ENCODE peak calls at places on chromosomes 5 and 9, in seven cellular contexts. J is WERI-Rb-1; C is SJSA1; X is CD8-positive, alpha-beta T cell; N is body of pancreas; S is pancreas; H is cardiac muscle cell. F is an unnamed sample. For H3K36me3, the result is how much of the 10 kb centered on the place peaks cover.

GRCh38 chr5:8060235-8061139 is 191.5 kb downstream of the MTRR start:
- DNase-seq in J (no peak), C (no peak), X (no peak), N (no peak), S (no peak), H (no peak), F (no peak)

GRCh38 chr5:109388407-109388806 is 21.4 kb downstream of the PJA2 start:
- DNase-seq in J (no peak), C (no peak), X (no peak), N (no peak), S (no peak), H (no peak), F (no peak)

GRCh38 chr5:67182406-67182805 is 14.2 kb downstream of the CD180 start:
- DNase-seq in J (no peak), C (no peak), X (no peak), N (peak), S (no peak), H (peak), F (peak)

GRCh38 chr5:34042302-34042701 is 711 bp downstream of the C1QTNF3 start:
- DNase-seq in J (no peak), C (no peak), X (no peak), N (peak), S (no peak), H (no peak), F (no peak)

GRCh38 chr5:134252671-134253070 is 26.8 kb upstream of the PPP2CA start:
- DNase-seq in J (no peak), C (peak), X (no peak), N (peak), S (no peak), H (peak), F (no peak)

GRCh38 chr9:123191260-123191659 is 77.1 kb downstream of the STRBP start:
- DNase-seq in J (no peak), C (no peak), X (no peak), N (no peak), S (no peak), H (no peak), F (no peak)

GRCh38 chr5:146751781-146752401 is 126.7 kb downstream of the PPP2R2B start:
- DNase-seq in J (no peak), C (no peak), X (peak), N (peak), S (no peak), H (no peak), F (no peak)

GRCh38 chr5:120174089-120174488 is 290.0 kb upstream of the PRR16 start:
- DNase-seq in J (no peak), C (no peak), X (no peak), N (no peak), S (no peak), H (no peak), F (no peak)

GRCh38 chr5:120362426-120362825 is 101.7 kb upstream of the PRR16 start:
- DNase-seq in J (no peak), C (no peak), X (no peak), N (no peak), S (no peak), H (no peak), F (no peak)

GRCh38 chr5:103894882-103895281 is 332.3 kb upstream of the NUDT12 start:
- DNase-seq in J (peak), C (no peak), X (no peak), N (no peak), S (no peak), H (peak), F (no peak)

GRCh38 chr5:107893642-107894041 is 222.9 kb upstream of the EFNA5 start:
- DNase-seq in J (no peak), C (no peak), X (no peak), N (peak), S (no peak), H (no peak), F (no peak)

GRCh38 chr5:10632110-10632903 is 68.4 kb downstream of the ANKRD33B start:
- DNase-seq in J (no peak), C (peak), X (no peak), N (peak), S (no peak), H (no peak), F (no peak)

DNA sequence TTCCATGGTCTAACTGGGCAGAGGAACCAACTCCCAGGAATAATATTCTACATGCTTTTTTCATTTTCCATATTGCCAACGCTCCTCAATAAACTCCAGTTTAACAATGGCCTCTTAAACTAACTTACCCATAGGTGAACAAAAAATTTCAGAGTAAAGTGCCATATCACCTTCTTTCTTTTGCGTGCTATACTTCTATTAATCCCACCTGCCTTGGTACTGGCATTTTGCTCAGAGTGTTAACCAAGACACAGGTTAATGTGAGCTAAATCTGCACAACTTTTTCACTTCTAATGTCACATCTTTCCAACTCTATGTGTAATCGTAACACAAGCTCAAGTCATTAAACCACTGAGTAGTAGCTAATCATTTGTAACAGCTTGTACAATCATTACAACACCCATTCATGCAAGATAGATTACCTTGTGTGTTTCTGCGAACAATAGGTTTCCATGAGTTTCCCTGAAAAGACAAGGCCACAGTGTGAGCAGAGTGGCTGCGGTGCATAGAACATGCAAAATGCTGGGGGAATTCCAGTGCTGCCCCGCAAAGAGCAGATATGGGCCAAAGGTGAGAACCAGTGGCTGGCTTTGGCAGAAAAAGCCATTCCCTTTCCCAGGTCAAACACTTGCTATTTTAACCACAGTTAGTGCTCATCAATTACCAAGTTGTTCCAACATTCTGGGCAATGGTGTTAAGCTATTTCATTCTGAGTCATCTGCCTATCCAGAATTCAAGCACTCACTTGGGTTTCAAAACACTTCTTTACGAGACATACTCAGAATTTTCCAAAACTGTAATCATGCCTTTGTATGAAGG is 42.8 kb downstream of the TIMD4 start:
- DNase-seq in J (no peak), C (no peak), X (no peak), N (peak), S (no peak), H (peak), F (no peak)
- H3K4me3 ChIP-seq in J (no peak), C (no peak), X (no peak), N (no peak), S (no peak), H (no peak), F (no peak)

GRCh38 chr9:125933056-125933455 is 185.9 kb downstream of the PBX3 start:
- DNase-seq in J (no peak), C (no peak), X (no peak), N (no peak), S (no peak), H (no peak), F (no peak)

GRCh38 chr9:125932012-125932411 is 184.8 kb downstream of the PBX3 start:
- DNase-seq in J (no peak), C (peak), X (no peak), N (peak), S (no peak), H (no peak), F (no peak)

GRCh38 chr9:125924351-125924750 is 177.2 kb downstream of the PBX3 start:
- DNase-seq in J (no peak), C (no peak), X (no peak), N (no peak), S (no peak), H (no peak), F (no peak)

GRCh38 chr9:125931211-125931610 is 184.0 kb downstream of the PBX3 start:
- DNase-seq in J (no peak), C (no peak), X (no peak), N (no peak), S (no peak), H (no peak), F (no peak)

GRCh38 chr9:125929846-125930245 is 182.7 kb downstream of the PBX3 start:
- DNase-seq in J (no peak), C (no peak), X (no peak), N (no peak), S (no peak), H (no peak), F (no peak)
- H3K27ac ChIP-seq in J (no peak), C (no peak), X (no peak), N (no peak), S (no peak), H (peak), F (no peak)

DNA sequence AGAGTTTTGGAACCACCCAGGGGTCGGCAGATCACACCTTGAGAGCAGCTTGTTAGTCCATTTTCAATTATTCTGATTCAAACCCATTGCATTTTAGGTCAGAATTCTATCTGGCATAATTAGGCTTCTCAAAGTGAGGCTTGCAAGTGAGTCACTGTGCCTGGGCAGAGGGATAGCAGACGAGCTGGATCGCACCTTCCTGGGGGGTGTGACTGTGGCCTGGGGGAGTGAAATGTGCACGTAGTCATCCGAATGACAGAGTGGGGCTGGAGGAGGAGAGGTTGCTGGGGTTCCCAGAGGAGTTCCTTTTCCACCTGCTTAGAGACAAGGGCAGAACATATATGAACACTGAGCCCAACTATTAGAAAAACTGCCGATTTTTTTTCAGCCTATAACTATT is 31.7 kb downstream of the SPACA9 start:
- DNase-seq in J (no peak), C (no peak), X (no peak), N (no peak), S (no peak), H (no peak), F (no peak)
- H3K36me3 ChIP-seq in J (half or more), C (half or more), X (under half), N (under half), S (under half), H (under half), F (under half)

GRCh38 chr9:27109621-27110020 is 596 bp downstream of the TEK start:
- DNase-seq in J (no peak), C (no peak), X (no peak), N (no peak), S (no peak), H (no peak), F (no peak)
- H3K4me3 ChIP-seq in J (no peak), C (peak), X (no peak), N (no peak), S (no peak), H (no peak), F (peak)

DNA sequence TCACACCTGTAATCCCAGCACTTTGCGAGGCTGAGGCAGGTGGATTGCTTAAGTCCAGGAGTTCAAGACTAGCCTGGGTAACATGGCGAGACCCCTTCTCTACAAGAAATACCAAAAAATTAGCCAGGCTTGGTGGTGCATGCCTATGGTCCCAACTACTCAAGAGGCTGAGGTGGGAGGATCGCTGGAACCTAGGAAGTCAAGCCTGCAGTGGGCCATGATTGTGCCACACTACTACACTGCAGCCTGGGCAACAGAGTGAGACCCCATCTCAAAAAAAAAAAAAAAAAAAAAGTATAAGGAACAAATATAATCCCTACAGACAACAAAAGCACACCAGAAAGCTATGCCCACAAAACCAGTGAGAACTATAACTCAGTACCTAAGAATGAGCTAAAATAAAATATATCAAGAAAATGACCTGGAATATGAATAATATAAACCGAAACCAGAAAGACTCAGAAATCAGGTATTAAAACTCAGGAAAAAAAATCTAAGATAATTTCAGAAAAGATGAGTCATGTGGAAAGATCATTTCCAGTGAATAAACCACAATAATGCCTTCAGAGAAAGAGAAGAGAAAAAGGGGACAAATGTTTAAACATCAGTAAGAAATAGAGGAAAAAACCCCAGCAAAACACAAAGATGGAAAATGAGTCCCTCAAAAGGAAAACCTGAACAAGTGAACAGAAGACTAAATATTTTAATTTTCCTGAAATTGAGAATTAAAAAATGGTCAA is 57.4 kb downstream of the GOLPH3 start:
- DNase-seq in J (no peak), C (no peak), X (no peak), N (no peak), S (no peak), H (no peak), F (no peak)
- H3K27ac ChIP-seq in J (no peak), C (no peak), X (no peak), N (no peak), S (no peak), H (peak), F (no peak)

DNA sequence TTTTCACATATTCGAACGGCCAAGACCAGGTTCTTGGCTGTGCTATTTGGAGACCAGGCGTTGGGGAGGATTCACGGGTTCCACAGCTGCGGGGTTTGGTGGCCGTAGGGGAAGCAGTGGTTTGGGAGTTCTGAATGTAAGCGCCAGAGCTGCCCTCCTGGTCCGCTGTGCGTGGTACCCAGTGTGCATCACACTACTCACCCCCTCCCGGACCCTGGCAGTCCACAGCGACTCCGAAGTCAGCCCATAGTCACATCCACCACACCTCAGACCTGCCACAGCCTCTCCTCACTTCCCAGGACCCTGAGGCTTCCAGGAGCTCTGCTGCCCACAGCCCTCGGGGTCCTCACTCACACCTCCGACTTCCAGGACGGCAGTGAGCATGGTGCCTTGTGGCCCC is 26.8 kb downstream of the AMBP start:
- DNase-seq in J (no peak), C (no peak), X (no peak), N (no peak), S (no peak), H (no peak), F (no peak)
- H3K36me3 ChIP-seq in J (under half), C (under half), X (under half), N (under half), S (under half), H (under half), F (under half)

GRCh38 chr9:37026085-37026935 is 7.8 kb downstream of the PAX5 start:
- DNase-seq in J (peak), C (no peak), X (no peak), N (no peak), S (peak), H (no peak), F (no peak)
- H3K4me3 ChIP-seq in J (peak), C (no peak), X (peak), N (no peak), S (no peak), H (peak), F (peak)